ENCODE peak calls at places on chromosomes 13 and 19, in five cellular contexts. One of them, this sample, is unnamed.
A peak's percentile ranks its signal among the peaks of the same experiment; 100 is the strongest.

GRCh38 chr13:66875264-66875663 is 354.9 kb downstream of the PCDH9 start:
- DNase-seq in aorta: no peak
- DNase-seq in memory B cell: no peak
- DNase-seq in HS-27A: no peak
- DNase-seq in heart right ventricle: no peak
- DNase-seq in this sample: no peak

GRCh38 chr13:19685034-19685433 is 51.6 kb downstream of the MPHOSPH8 start:
- DNase-seq in aorta: no peak
- DNase-seq in memory B cell: no peak
- DNase-seq in HS-27A: no peak
- DNase-seq in heart right ventricle: no peak
- DNase-seq in this sample: no peak

GRCh38 chr13:38862443-38862842 is 128.2 kb downstream of the STOML3 start:
- DNase-seq in aorta: no peak
- DNase-seq in memory B cell: no peak
- DNase-seq in HS-27A: no peak
- DNase-seq in heart right ventricle: no peak
- DNase-seq in this sample: no peak

GRCh38 chr13:19672990-19673389 is 39.5 kb downstream of the MPHOSPH8 start:
- DNase-seq in aorta: no peak
- DNase-seq in memory B cell: no peak
- DNase-seq in HS-27A: no peak
- DNase-seq in heart right ventricle: no peak
- DNase-seq in this sample: no peak

GRCh38 chr19:45477713-45478453 is 10.1 kb downstream of the FOSB start:
- DNase-seq in aorta: peak; percentile 83
- DNase-seq in memory B cell: peak; percentile 42
- DNase-seq in HS-27A: no peak
- DNase-seq in heart right ventricle: no peak
- DNase-seq in this sample: no peak

GRCh38 chr13:112771139-112771876 is 81.5 kb downstream of the ATP11A start:
- DNase-seq in aorta: peak; percentile 30
- DNase-seq in memory B cell: no peak
- DNase-seq in HS-27A: no peak
- DNase-seq in heart right ventricle: no peak
- DNase-seq in this sample: no peak

GRCh38 chr13:23619073-23619855 is 49.1 kb downstream of the TNFRSF19 start:
- DNase-seq in aorta: no peak
- DNase-seq in memory B cell: no peak
- DNase-seq in HS-27A: no peak
- DNase-seq in heart right ventricle: no peak
- DNase-seq in this sample: no peak

GRCh38 chr13:23793711-23794110 is 95.5 kb downstream of the MIPEP start:
- DNase-seq in aorta: no peak
- DNase-seq in memory B cell: no peak
- DNase-seq in HS-27A: no peak
- DNase-seq in heart right ventricle: no peak
- DNase-seq in this sample: no peak

GRCh38 chr19:1568320-1569019 is at the start of gene MEX3D:
- DNase-seq in aorta: peak; percentile 91
- DNase-seq in memory B cell: peak; percentile 64
- DNase-seq in HS-27A: no peak
- DNase-seq in heart right ventricle: peak; percentile 74
- DNase-seq in this sample: peak; percentile 86

GRCh38 chr13:94849254-94849653 is 136.9 kb upstream of the SOX21 start:
- DNase-seq in aorta: no peak
- DNase-seq in memory B cell: no peak
- DNase-seq in HS-27A: no peak
- DNase-seq in heart right ventricle: no peak
- DNase-seq in this sample: no peak

GRCh38 chr13:53310786-53311185 is 282.2 kb downstream of the OLFM4 start:
- DNase-seq in aorta: no peak
- DNase-seq in memory B cell: no peak
- DNase-seq in HS-27A: no peak
- DNase-seq in heart right ventricle: no peak
- DNase-seq in this sample: no peak

GRCh38 chr13:97723655-97724054 is 229.8 kb upstream of the IPO5 start:
- DNase-seq in aorta: no peak
- DNase-seq in memory B cell: no peak
- DNase-seq in HS-27A: no peak
- DNase-seq in heart right ventricle: no peak
- DNase-seq in this sample: no peak

GRCh38 chr13:40129467-40129866 is 474.0 kb downstream of the COG6 start:
- DNase-seq in aorta: no peak
- DNase-seq in memory B cell: no peak
- DNase-seq in HS-27A: no peak
- DNase-seq in heart right ventricle: no peak
- DNase-seq in this sample: no peak

GRCh38 chr19:42634409-42635232 is 39.9 kb upstream of the CEACAM8 start:
- DNase-seq in aorta: no peak
- DNase-seq in memory B cell: peak; percentile 22
- DNase-seq in HS-27A: peak; percentile 50
- DNase-seq in heart right ventricle: no peak
- DNase-seq in this sample: no peak

This sample was measured in Right ventricle myocardium superior.